ENCODE peak calls at places on chromosome 9, in six cellular contexts. W is trophoblast cell, K is adipocyte, H is left lung, N is HCT116, B is transverse colon. M is an unnamed sample.

GRCh38 chr9:91591627-91592026 is 168.0 kb upstream of the NFIL3 start:
- DNase-seq in H (no peak), N (no peak), W (no peak), K (no peak), B (no peak), M (no peak)

GRCh38 chr9:16458696-16459420 is 411.6 kb downstream of the BNC2 start:
- DNase-seq in B (no peak), H (no peak), W (no peak), K (peak; percentile 27), N (no peak), M (no peak)

GRCh38 chr9:116686693-116687073 is 422 bp upstream of the TRIM32 start:
- DNase-seq in K (peak; percentile 48), N (no peak), H (no peak), W (no peak), B (no peak), M (no peak)

GRCh38 chr9:28341913-28342312 is 768.6 kb upstream of the C9orf72 start:
- DNase-seq in W (no peak), N (no peak), K (no peak), H (no peak), B (no peak), M (no peak)

GRCh38 chr9:114655689-114656088 is 1.9 kb downstream of the TEX53 start:
- DNase-seq in B (no peak), W (peak; percentile 23), H (no peak), K (no peak), N (no peak), M (no peak)

GRCh38 chr9:29044959-29045358 is 1471.7 kb upstream of the C9orf72 start:
- DNase-seq in K (no peak), B (no peak), W (peak; percentile 17), N (peak; percentile 10), H (no peak), M (no peak)

GRCh38 chr9:114694146-114694545 is 12.2 kb upstream of the TEX48 start:
- DNase-seq in W (no peak), B (no peak), K (no peak), H (no peak), N (no peak), M (no peak)

GRCh38 chr9:63816742-63817621 is 1468.0 kb downstream of the FOXD4L5 start:
- DNase-seq in N (no peak), K (peak; percentile 90), H (peak; percentile 92), B (peak; percentile 79), W (peak; percentile 64), M (peak; percentile 24)

GRCh38 chr9:692636-693459 is 148.6 kb upstream of the DMRT1 start:
- DNase-seq in H (no peak), B (no peak), K (peak; percentile 69), N (no peak), W (no peak), M (no peak)

GRCh38 chr9:81526587-81526986 is 162.8 kb downstream of the TLE1 start:
- DNase-seq in K (peak; percentile 50), H (no peak), W (no peak), N (no peak), B (no peak), M (no peak)

GRCh38 chr9:20276762-20277161 is 345.5 kb downstream of the MLLT3 start:
- DNase-seq in N (no peak), H (no peak), K (no peak), B (no peak), W (no peak), M (no peak)

GRCh38 chr9:115327441-115328122 is 209.6 kb upstream of the TNC start:
- DNase-seq in N (no peak), K (peak; percentile 46), B (no peak), W (no peak), H (no peak), M (no peak)

GRCh38 chr9:113370806-113371325 is 5.9 kb downstream of the HDHD3 start:
- DNase-seq in W (no peak), H (no peak), N (no peak), B (no peak), K (no peak), M (no peak)

GRCh38 chr9:113608082-113608685 is 144.7 kb downstream of the RGS3 start:
- DNase-seq in H (no peak), W (no peak), B (no peak), K (no peak), N (no peak), M (no peak)

GRCh38 chr9:127130661-127131538 is 8.5 kb upstream of the ANGPTL2 start:
- DNase-seq in B (peak; percentile 44), W (peak; percentile 79), H (peak; percentile 53), K (peak; percentile 73), N (no peak), M (no peak)

GRCh38 chr9:77807846-77808749 is 160.0 kb upstream of the GNA14 start:
- DNase-seq in N (no peak), K (no peak), H (no peak), B (no peak), W (peak; percentile 31), M (no peak)

GRCh38 chr9:77926314-77926959 is 105.2 kb downstream of the GNAQ start:
- DNase-seq in B (no peak), H (no peak), K (peak; percentile 83), W (no peak), N (peak; percentile 1), M (no peak)

GRCh38 chr9:97571664-97572063 is 61.5 kb downstream of the TSTD2 start:
- DNase-seq in K (no peak), H (no peak), W (no peak), N (no peak), B (no peak), M (no peak)

GRCh38 chr9:123322771-123323481 is 33.1 kb upstream of the CRB2 start:
- DNase-seq in H (no peak), B (peak; percentile 49), N (no peak), K (no peak), W (no peak), M (no peak)

GRCh38 chr9:123784513-123784912 is 145.4 kb downstream of the DENND1A start:
- DNase-seq in H (no peak), B (no peak), K (peak; percentile 94), W (no peak), N (no peak), M (no peak)

GRCh38 chr9:69976165-69976564 is 67.5 kb upstream of the MAMDC2 start:
- DNase-seq in W (peak; percentile 7), B (no peak), K (peak; percentile 65), N (peak; percentile 36), H (no peak), M (no peak)

GRCh38 chr9:78030553-78031270 is 899 bp downstream of the GNAQ start:
- DNase-seq in H (peak; percentile 64), W (peak; percentile 33), N (no peak), K (peak; percentile 76), B (peak; percentile 58), M (peak; percentile 64)

GRCh38 chr9:113888361-113888760 is 12.3 kb downstream of the ZNF618 start:
- DNase-seq in N (no peak), B (no peak), W (no peak), K (peak; percentile 46), H (no peak), M (no peak)

GRCh38 chr9:92639124-92639523 is 30.8 kb downstream of the IPPK start:
- DNase-seq in N (no peak), W (no peak), B (no peak), K (no peak), H (no peak), M (no peak)

GRCh38 chr9:19229725-19230355 is 653 bp upstream of the DENND4C start:
- DNase-seq in H (no peak), K (no peak), W (peak; percentile 78), B (peak; percentile 76), N (peak; percentile 36), M (peak; percentile 75)

DNA sequence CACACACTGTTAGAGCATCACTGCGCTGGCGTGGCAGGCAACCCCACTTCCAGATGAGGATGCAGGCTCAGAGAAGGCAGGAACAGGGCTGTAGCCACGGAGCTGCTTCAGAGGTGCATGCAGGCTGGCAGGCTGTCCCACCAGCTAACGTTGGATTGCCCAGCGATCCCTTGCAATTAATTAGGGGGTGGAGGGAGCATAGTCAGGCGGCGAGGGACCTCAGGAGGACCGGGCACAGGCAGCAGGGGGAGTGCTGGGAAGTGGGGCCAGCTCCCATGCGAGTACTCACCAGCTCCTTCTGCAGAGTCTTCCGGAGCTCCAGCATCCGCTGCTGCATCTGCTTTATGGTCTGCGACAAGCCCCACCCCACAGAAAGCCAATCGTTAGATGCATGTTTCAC is 20.3 kb downstream of the ARPC5L start:
- DNase-seq in N (no peak), K (no peak), W (no peak), B (no peak), H (no peak), M (no peak)
- H3K4me1 ChIP-seq in N (no peaks in the 10 kb centered on the region), K (peaks cover 4% of the 10 kb centered on the region), W (no peaks in the 10 kb centered on the region), B (no peaks in the 10 kb centered on the region), H (no peaks in the 10 kb centered on the region), M (peaks cover 8% of the 10 kb centered on the region)

GRCh38 chr9:14317667-14318255 is 3.8 kb upstream of the NFIB start:
- DNase-seq in K (no peak), H (no peak), N (no peak), W (no peak), B (no peak), M (no peak)

GRCh38 chr9:14315754-14316573 is 2.0 kb upstream of the NFIB start:
- DNase-seq in W (no peak), K (peak; percentile 27), N (no peak), H (no peak), B (peak; percentile 22), M (peak; percentile 71)

GRCh38 chr9:14314929-14315753 is 1.2 kb upstream of the NFIB start:
- DNase-seq in K (peak; percentile 93), N (no peak), B (peak; percentile 91), H (peak; percentile 92), W (peak; percentile 24), M (peak; percentile 95)

GRCh38 chr9:14314424-14314928 is 535 bp upstream of the NFIB start:
- DNase-seq in K (peak; percentile 92), B (peak; percentile 82), W (peak; percentile 23), N (peak; percentile 19), H (peak; percentile 74), M (peak; percentile 89)

DNA sequence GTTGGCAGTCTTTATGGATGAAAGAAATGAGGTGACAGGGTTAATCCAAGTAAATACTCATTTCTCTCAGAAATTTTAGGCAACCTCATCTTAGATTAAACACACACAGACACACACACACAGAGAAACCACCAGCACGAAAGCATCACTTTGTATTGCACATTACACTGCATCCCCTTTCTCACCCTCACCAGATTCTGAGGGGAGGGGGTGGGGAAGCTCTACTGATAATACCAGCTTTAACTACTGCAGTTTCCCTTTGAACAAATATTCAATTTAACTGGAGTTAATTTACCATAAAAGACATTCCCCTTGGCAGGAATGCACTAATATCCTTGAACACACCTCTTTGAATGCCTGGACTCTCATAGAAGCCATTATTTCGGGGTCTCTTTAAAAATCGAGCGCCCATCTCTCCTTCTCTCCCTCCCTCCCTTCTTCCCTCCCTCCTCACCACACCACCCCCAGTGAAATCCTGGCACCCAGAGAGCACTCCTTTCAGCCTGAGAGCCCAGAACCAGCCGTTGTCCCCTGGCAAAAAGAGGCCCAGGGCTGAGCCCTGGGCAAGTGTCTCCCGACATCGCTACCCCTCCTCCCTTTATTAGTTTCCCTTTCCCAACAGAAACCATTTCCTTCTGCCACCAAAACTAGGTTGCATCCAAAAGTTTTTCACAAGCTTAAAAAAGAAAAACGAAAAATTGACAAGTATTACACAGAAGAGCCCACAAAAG is 2.8 kb upstream of the NFIB start:
- DNase-seq in H (no peak), N (no peak), B (no peak), K (no peak), W (no peak), M (peak; percentile 37)
- H3K4me3 ChIP-seq in H (peak overlapping the region; percentile 57), N (no peak overlapping the region), B (peak overlapping the region; percentile 73), K (peak overlapping the region; percentile 83), W (no peak overlapping the region), M (peak overlapping the region; percentile 60)

GRCh38 chr9:35686222-35687203 is 3.2 kb downstream of the TPM2 start:
- DNase-seq in K (peak; percentile 42), H (no peak), W (no peak), B (no peak), N (no peak), M (no peak)
- H3K4me1 ChIP-seq in K (peaks cover 42% of the 10 kb centered on the region), H (no peaks in the 10 kb centered on the region), W (peaks cover 16% of the 10 kb centered on the region), B (peaks cover 21% of the 10 kb centered on the region), N (peaks cover 28% of the 10 kb centered on the region), M (no peaks in the 10 kb centered on the region)

GRCh38 chr9:34577635-34578240 is 11.8 kb downstream of the CNTFR start:
- DNase-seq in H (no peak), K (no peak), B (no peak), W (no peak), N (no peak), M (no peak)
- H3K4me3 ChIP-seq in H (no peak overlapping the region), K (no peak overlapping the region), B (peak overlapping the region; percentile 4), W (no peak overlapping the region), N (no peak overlapping the region), M (no peak overlapping the region)